ENCODE peak calls at places on chromosomes 5 and 9, in five cellular contexts. D is right lobe of liver, I is HepG2, T is left ventricle myocardium inferior, Y is AG04450. M is an unnamed sample.

GRCh38 chr9:128635266-128636023 is 21.2 kb downstream of the DYNC2I2 start:
- DNase-seq in T (peak), Y (peak), I (peak), D (peak), M (no peak)

GRCh38 chr9:95874303-95874988 is 1.0 kb upstream of the ERCC6L2 start:
- DNase-seq in Y (no peak), D (no peak), I (peak), T (no peak), M (no peak)

GRCh38 chr5:126600631-126601511 is at the start of gene PHAX:
- DNase-seq in D (peak), I (peak), T (peak), Y (peak), M (peak)

GRCh38 chr5:19734706-19735240 is 253.2 kb downstream of the CDH18 start:
- DNase-seq in D (no peak), Y (no peak), T (no peak), I (no peak), M (no peak)

GRCh38 chr5:98333921-98334320 is 439.5 kb upstream of the RGMB start:
- DNase-seq in T (no peak), I (no peak), Y (no peak), D (no peak), M (no peak)

GRCh38 chr9:18473551-18474279 is at the start of gene ADAMTSL1:
- DNase-seq in T (peak), D (peak), I (no peak), Y (no peak), M (no peak)

GRCh38 chr5:89282038-89282831 is 399.3 kb upstream of the MEF2C start:
- DNase-seq in I (no peak), D (no peak), Y (no peak), T (no peak), M (no peak)

GRCh38 chr9:136011703-136012496 is 50.7 kb upstream of the UBAC1 start:
- DNase-seq in I (peak), D (peak), Y (no peak), T (peak), M (no peak)

GRCh38 chr9:107213561-107214028 is 69.5 kb upstream of the RAD23B start:
- DNase-seq in D (no peak), Y (peak), T (no peak), I (peak), M (no peak)

GRCh38 chr5:141637266-141637692 is 482 bp downstream of the RELL2 start:
- DNase-seq in I (no peak), D (no peak), T (no peak), Y (no peak), M (peak)

GRCh38 chr5:135307143-135307903 is 91.7 kb downstream of the MACROH2A1 start:
- DNase-seq in T (no peak), I (no peak), D (no peak), Y (no peak), M (no peak)

GRCh38 chr5:3394046-3394597 is 201.5 kb upstream of the IRX1 start:
- DNase-seq in T (no peak), I (no peak), D (no peak), Y (no peak), M (no peak)

GRCh38 chr5:38666668-38667498 is 110.4 kb upstream of the LIFR start:
- DNase-seq in D (peak), Y (no peak), T (peak), I (peak), M (no peak)

GRCh38 chr9:69393425-69393824 is 68.4 kb downstream of the ENTREP1 start:
- DNase-seq in D (no peak), I (no peak), Y (no peak), T (peak), M (no peak)

GRCh38 chr5:144698454-144698853 is 527.8 kb downstream of the KCTD16 start:
- DNase-seq in Y (no peak), I (no peak), T (no peak), D (no peak), M (no peak)

GRCh38 chr5:104513194-104513602 is 950.6 kb upstream of the NUDT12 start:
- DNase-seq in T (no peak), Y (no peak), D (no peak), I (peak), M (no peak)

GRCh38 chr9:15357050-15357653 is 50.1 kb upstream of the TTC39B start:
- DNase-seq in I (peak), T (no peak), Y (no peak), D (no peak), M (peak)

GRCh38 chr5:115583474-115583873 is 18.8 kb downstream of the TICAM2 start:
- DNase-seq in Y (peak), I (no peak), D (no peak), T (no peak), M (no peak)

GRCh38 chr9:115590016-115590415 is 472.1 kb upstream of the TNC start:
- DNase-seq in T (no peak), Y (peak), I (no peak), D (no peak), M (no peak)

GRCh38 chr5:89213584-89213983 is 330.6 kb upstream of the MEF2C start:
- DNase-seq in T (peak), Y (peak), D (no peak), I (no peak), M (no peak)

GRCh38 chr5:172370648-172371248 is 83.6 kb downstream of the SH3PXD2B start:
- DNase-seq in T (no peak), I (peak), D (no peak), Y (peak), M (no peak)

GRCh38 chr5:147805030-147805454 is 22.5 kb upstream of the JAKMIP2 start:
- DNase-seq in Y (no peak), I (no peak), T (no peak), D (no peak), M (no peak)

GRCh38 chr9:136105398-136106135 is 10.5 kb upstream of the NACC2 start:
- DNase-seq in D (no peak), I (no peak), Y (no peak), T (peak), M (no peak)

GRCh38 chr5:179176571-179177230 is 116.5 kb downstream of the ZNF354C start:
- DNase-seq in I (no peak), Y (no peak), T (no peak), D (no peak), M (no peak)

GRCh38 chr5:172418847-172419810 is 35.2 kb downstream of the SH3PXD2B start:
- DNase-seq in I (no peak), D (no peak), T (peak), Y (no peak), M (no peak)

GRCh38 chr9:34513567-34514214 is 9.1 kb downstream of the ENHO start:
- DNase-seq in D (no peak), I (no peak), Y (no peak), T (no peak), M (no peak)

GRCh38 chr5:56733580-56733979 is 81.8 kb upstream of the MAP3K1 start:
- DNase-seq in I (no peak), T (no peak), Y (no peak), D (no peak), M (no peak)

GRCh38 chr5:52007230-52007858 is 624.1 kb downstream of the ISL1 start:
- DNase-seq in T (no peak), Y (no peak), D (no peak), I (peak), M (no peak)

GRCh38 chr5:75600535-75600934 is 10.7 kb upstream of the ANKDD1B start:
- DNase-seq in I (no peak), T (no peak), Y (no peak), D (no peak), M (no peak)

GRCh38 chr9:93659837-93660177 is 83.4 kb downstream of the PHF2 start:
- DNase-seq in T (peak), D (peak), I (no peak), Y (no peak), M (no peak)

GRCh38 chr5:114310666-114311065 is 51.2 kb upstream of the KCNN2 start:
- DNase-seq in D (no peak), T (no peak), I (no peak), Y (no peak), M (no peak)

GRCh38 chr9:21974542-21975409 is 19.4 kb downstream of the CDKN2A start:
- DNase-seq in T (no peak), D (peak), I (no peak), Y (no peak), M (no peak)

GRCh38 chr5:61904730-61905129 is 401.3 kb upstream of the KIF2A start:
- DNase-seq in I (no peak), T (no peak), D (no peak), Y (no peak), M (no peak)

GRCh38 chr9:18865542-18865941 is 167.5 kb downstream of the SAXO1 start:
- DNase-seq in Y (no peak), T (no peak), D (no peak), I (no peak), M (no peak)

GRCh38 chr5:138874771-138875628 is at the start of gene LRRTM2:
- DNase-seq in Y (peak), T (no peak), I (no peak), D (no peak), M (no peak)

GRCh38 chr9:104826109-104826775 is 62.3 kb downstream of the NIPSNAP3B start:
- DNase-seq in Y (no peak), D (no peak), I (no peak), T (no peak), M (no peak)

GRCh38 chr5:88825782-88826110 is 57.2 kb downstream of the MEF2C start:
- DNase-seq in I (no peak), Y (no peak), D (no peak), T (no peak), M (no peak)

GRCh38 chr5:69498384-69498783 is 5.8 kb downstream of the OCLN start:
- DNase-seq in I (no peak), D (no peak), T (no peak), Y (no peak), M (no peak)

GRCh38 chr9:32424616-32425015 is 40.2 kb downstream of the ACO1 start:
- DNase-seq in Y (no peak), D (no peak), I (no peak), T (no peak), M (no peak)
- H3K27ac ChIP-seq in Y (peak), D (peak), I (peak), T (no peak), M (no peak)

GRCh38 chr5:42908509-42909488 is 97.1 kb upstream of the SELENOP start:
- DNase-seq in Y (peak), T (peak), D (peak), I (peak), M (peak)

GRCh38 chr5:42915306-42915866 is 103.7 kb upstream of the SELENOP start:
- DNase-seq in I (no peak), D (no peak), T (no peak), Y (no peak), M (no peak)

GRCh38 chr5:42908086-42908485 is 96.4 kb upstream of the SELENOP start:
- DNase-seq in Y (no peak), I (no peak), T (no peak), D (no peak), M (no peak)

DNA sequence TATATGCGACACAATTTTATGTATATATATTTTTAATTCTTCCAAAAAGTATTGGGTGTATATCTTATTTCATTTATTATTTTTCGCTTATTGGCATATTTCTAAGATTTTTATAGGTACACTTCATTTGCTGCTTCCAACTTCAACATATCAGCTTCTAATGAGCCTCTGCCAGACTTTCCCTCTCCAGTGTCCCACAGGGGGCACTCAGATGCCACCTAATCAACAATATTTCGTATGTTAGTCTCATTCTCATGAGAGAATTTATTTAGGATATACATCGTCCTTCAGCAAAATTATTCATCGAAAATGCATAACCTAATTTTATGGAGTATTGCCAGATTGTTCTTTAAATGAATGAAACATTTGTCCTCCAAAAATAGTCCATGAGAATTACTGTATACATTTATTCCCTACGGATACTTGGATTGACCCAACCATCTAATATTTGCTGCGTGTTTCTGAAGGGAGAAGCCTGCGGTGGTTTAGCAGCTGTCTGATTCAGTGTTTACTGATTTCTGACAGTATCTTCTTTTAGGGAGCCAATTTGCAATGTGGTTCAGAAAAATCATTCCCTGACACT is 100.6 kb upstream of the SELENOP start:
- DNase-seq in Y (peak), D (no peak), T (no peak), I (peak), M (peak)
- TF ChIP-seq CTCF in Y (peak), D (no peak), T (peak), I (peak), M (peak)

DNA sequence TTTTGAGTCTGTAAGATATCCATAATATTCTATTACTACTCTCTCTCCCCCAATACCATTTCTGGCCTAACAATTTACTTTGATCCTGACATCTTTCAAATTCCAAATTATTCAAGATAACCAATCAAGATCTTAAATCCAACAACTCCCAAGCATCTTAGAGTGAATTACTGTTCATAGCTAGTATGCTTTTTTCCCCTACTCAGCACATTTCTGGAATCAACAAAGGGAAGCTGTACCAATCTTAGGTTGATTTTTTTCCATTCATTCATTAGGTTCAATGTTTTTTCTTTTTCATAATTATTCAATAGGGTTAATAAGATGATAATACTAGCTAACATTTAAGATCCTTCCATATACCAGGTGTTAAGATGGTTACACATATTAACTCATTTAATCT is 50.3 kb upstream of the MTMR12 start:
- DNase-seq in T (no peak), D (no peak), Y (no peak), I (no peak), M (no peak)
- H3K27ac ChIP-seq in T (no peak), D (no peak), Y (no peak), I (no peak), M (no peak)

DNA sequence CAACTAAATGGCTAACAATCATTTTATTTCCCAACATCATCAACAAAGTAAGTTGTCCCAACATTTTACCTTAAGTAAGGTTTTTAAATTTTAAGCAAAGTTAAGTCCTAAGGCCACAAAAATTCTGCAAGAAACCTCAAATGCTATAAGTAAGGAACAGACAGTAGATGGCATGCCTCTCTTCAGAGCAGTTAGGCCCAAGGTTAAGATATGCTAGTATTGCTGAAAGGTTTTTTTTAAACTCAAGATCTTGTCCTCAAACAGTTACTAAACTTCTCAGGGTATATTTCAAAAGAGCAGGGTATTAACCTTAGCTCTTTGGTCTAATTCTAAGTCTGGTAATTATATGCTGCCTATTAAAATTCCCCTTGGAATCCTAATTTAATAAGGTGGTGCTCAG is 35.1 kb downstream of the PJA2 start:
- DNase-seq in Y (no peak), I (no peak), T (no peak), D (no peak), M (no peak)
- TF ChIP-seq CTCF in Y (no peak), I (no peak), T (no peak), D (no peak), M (no peak)

DNA sequence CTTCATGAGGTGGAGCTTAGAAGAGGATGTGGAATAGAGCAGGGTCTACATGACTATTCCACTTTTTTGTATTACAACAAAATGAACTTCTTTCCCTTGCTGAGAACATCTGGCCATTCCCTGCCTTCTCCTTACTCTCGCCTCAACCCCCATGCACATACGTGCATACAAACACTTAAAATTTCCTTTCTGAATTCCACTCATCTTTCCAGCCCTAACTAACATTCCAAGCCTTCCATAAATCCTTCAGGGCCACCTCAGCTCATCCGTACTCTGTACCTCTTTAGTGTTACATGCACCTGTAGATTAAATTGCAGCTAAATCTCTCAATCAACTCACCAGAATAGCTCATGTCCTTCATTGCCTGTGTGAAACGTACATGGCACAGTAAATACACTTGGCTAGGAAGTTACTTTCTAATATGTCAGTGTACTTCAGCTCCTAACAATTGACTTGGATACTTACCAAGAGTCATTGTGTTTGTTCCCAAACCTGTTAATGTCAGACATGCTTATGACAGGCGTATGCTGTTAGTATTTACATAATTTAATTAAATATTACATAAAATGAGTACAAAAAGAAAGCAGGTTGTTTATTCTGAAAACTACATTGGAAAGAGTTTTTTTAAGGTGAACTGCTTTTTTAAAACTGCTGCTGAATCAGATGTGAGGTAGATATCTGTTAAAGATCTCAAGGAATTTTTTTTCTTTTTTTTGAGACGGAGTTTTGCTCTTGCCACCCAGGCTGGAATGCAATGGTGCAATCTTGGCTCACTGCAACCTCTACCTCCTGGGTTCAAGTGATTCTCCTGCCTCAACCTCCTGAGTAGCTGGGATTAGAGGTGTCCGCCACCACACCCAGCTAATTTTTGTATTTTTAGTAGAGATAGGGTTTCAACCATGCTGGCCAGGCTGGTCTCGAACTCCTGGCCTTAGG is 55.7 kb downstream of the GLIS3 start:
- DNase-seq in I (no peak), Y (no peak), D (no peak), T (no peak), M (no peak)
- H3K27ac ChIP-seq in I (no peak), Y (no peak), D (no peak), T (no peak), M (no peak)

GRCh38 chr9:125601986-125602385 is 105.0 kb downstream of the MAPKAP1 start:
- DNase-seq in I (no peak), D (no peak), T (no peak), Y (no peak), M (no peak)
- TF ChIP-seq CTCF in I (peak), D (no peak), T (no peak), Y (peak), M (no peak)

DNA sequence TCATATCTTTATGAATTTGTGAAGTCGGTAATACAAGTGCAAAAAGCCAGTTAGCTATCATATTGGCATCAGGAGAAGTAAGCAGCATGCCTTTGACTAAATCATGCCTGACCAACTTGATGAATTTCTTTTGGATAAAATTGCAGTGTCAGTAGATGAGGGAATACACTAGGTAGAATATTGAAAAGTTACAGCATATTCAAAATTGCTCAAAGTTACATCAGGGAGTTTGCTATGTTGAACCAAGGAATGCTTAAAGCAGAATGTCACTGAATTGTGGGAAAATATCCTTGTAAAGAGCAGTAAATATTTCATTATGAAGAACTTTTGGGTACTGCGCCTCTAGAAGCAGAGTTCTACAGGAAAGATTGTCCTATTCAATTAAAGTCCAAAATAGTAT is 87.1 kb upstream of the TLX3 start:
- DNase-seq in I (no peak), Y (no peak), T (no peak), D (no peak), M (no peak)
- H3K27ac ChIP-seq in I (no peak), Y (no peak), T (no peak), D (no peak), M (no peak)

GRCh38 chr9:97591535-97591934 is 41.6 kb downstream of the TSTD2 start:
- DNase-seq in I (no peak), Y (no peak), D (no peak), T (no peak), M (no peak)
- TF ChIP-seq CTCF in I (no peak), Y (no peak), D (no peak), T (no peak), M (no peak)

DNA sequence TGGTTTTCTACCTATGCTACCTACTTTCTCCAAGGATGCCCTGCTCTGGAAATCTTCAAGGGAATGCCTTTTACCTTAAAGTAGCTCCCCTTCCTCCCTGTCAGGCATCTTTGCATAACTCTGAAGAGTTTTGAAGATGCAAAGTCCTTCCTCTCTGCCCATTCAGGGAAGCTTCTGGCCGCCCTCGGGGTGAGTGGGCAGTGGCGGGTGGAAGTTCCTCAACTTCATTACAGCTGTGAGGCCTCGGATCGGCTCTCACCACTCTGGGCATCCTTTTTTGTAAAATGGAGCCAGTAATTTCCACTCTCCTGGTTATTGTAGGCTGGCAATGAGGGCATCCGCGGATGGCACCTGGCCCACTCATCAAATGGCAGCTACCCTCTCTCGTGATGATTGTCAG is 31.7 kb upstream of the STXBP1 start:
- DNase-seq in D (no peak), I (no peak), T (no peak), Y (no peak), M (no peak)
- H3K27ac ChIP-seq in D (no peak), I (no peak), T (no peak), Y (no peak), M (no peak)

GRCh38 chr9:79134654-79135053 is 437.1 kb upstream of the TLE4 start:
- DNase-seq in T (no peak), Y (no peak), D (no peak), I (no peak), M (no peak)
- TF ChIP-seq CTCF in T (no peak), Y (peak), D (no peak), I (no peak), M (no peak)